ENCODE peak calls at places on chromosome 2, in eight cellular contexts. One of them, this sample, is unnamed.
A peak's percentile ranks its signal among the peaks of the same experiment; 100 is the strongest.

GRCh38 chr2:12778369-12778768 is 61.6 kb downstream of the TRIB2 start:
- DNase-seq in left colon: no peak
- DNase-seq in activated CD8-positive, alpha-beta memory T cell treated with anti-CD3 and anti-CD28 coated beads, Interleukin-2, amount 10 ng/mL, durations not matched to agents 7 days and 5 days: no peak
- DNase-seq in EL: no peak
- DNase-seq in activated naive CD4-positive, alpha-beta T cell: no peak
- DNase-seq in left lung: no peak
- DNase-seq in AG10803: no peak
- DNase-seq in ACHN: no peak
- DNase-seq in this sample: no peak

GRCh38 chr2:10981941-10982381 is 70.2 kb downstream of the KCNF1 start:
- DNase-seq in left colon: no peak
- DNase-seq in activated CD8-positive, alpha-beta memory T cell treated with anti-CD3 and anti-CD28 coated beads, Interleukin-2, amount 10 ng/mL, durations not matched to agents 7 days and 5 days: no peak
- DNase-seq in EL: no peak
- DNase-seq in activated naive CD4-positive, alpha-beta T cell: no peak
- DNase-seq in left lung: peak; percentile 47
- DNase-seq in AG10803: no peak
- DNase-seq in ACHN: no peak
- DNase-seq in this sample: no peak

GRCh38 chr2:101893676-101894381 is 97.9 kb upstream of the IL1R2 start:
- DNase-seq in left colon: no peak
- DNase-seq in activated CD8-positive, alpha-beta memory T cell treated with anti-CD3 and anti-CD28 coated beads, Interleukin-2, amount 10 ng/mL, durations not matched to agents 7 days and 5 days: no peak
- DNase-seq in EL: no peak
- DNase-seq in activated naive CD4-positive, alpha-beta T cell: no peak
- DNase-seq in left lung: no peak
- DNase-seq in AG10803: peak; percentile 38
- DNase-seq in ACHN: no peak
- DNase-seq in this sample: no peak

GRCh38 chr2:145350011-145350410 is 830.1 kb upstream of the ZEB2 start:
- DNase-seq in left colon: no peak
- DNase-seq in activated CD8-positive, alpha-beta memory T cell treated with anti-CD3 and anti-CD28 coated beads, Interleukin-2, amount 10 ng/mL, durations not matched to agents 7 days and 5 days: no peak
- DNase-seq in EL: peak; percentile 68
- DNase-seq in activated naive CD4-positive, alpha-beta T cell: no peak
- DNase-seq in left lung: no peak
- DNase-seq in AG10803: peak; percentile 70
- DNase-seq in ACHN: no peak
- DNase-seq in this sample: no peak

GRCh38 chr2:54081574-54081973 is 33.8 kb upstream of the ACYP2 start:
- DNase-seq in left colon: no peak
- DNase-seq in activated CD8-positive, alpha-beta memory T cell treated with anti-CD3 and anti-CD28 coated beads, Interleukin-2, amount 10 ng/mL, durations not matched to agents 7 days and 5 days: peak; percentile 92
- DNase-seq in EL: no peak
- DNase-seq in activated naive CD4-positive, alpha-beta T cell: no peak
- DNase-seq in left lung: no peak
- DNase-seq in AG10803: no peak
- DNase-seq in ACHN: no peak
- DNase-seq in this sample: no peak

GRCh38 chr2:134323777-134324176 is 69.9 kb downstream of the MGAT5 start:
- DNase-seq in left colon: no peak
- DNase-seq in activated CD8-positive, alpha-beta memory T cell treated with anti-CD3 and anti-CD28 coated beads, Interleukin-2, amount 10 ng/mL, durations not matched to agents 7 days and 5 days: no peak
- DNase-seq in EL: no peak
- DNase-seq in activated naive CD4-positive, alpha-beta T cell: no peak
- DNase-seq in left lung: no peak
- DNase-seq in AG10803: no peak
- DNase-seq in ACHN: no peak
- DNase-seq in this sample: no peak

GRCh38 chr2:37833420-37833819 is 91.7 kb upstream of the RMDN2 start:
- DNase-seq in left colon: no peak
- DNase-seq in activated CD8-positive, alpha-beta memory T cell treated with anti-CD3 and anti-CD28 coated beads, Interleukin-2, amount 10 ng/mL, durations not matched to agents 7 days and 5 days: no peak
- DNase-seq in EL: no peak
- DNase-seq in activated naive CD4-positive, alpha-beta T cell: no peak
- DNase-seq in left lung: no peak
- DNase-seq in AG10803: no peak
- DNase-seq in ACHN: no peak
- DNase-seq in this sample: no peak

GRCh38 chr2:15841776-15842554 is 98.4 kb upstream of the MYCN start:
- DNase-seq in left colon: no peak
- DNase-seq in activated CD8-positive, alpha-beta memory T cell treated with anti-CD3 and anti-CD28 coated beads, Interleukin-2, amount 10 ng/mL, durations not matched to agents 7 days and 5 days: no peak
- DNase-seq in EL: no peak
- DNase-seq in activated naive CD4-positive, alpha-beta T cell: no peak
- DNase-seq in left lung: no peak
- DNase-seq in AG10803: no peak
- DNase-seq in ACHN: no peak
- DNase-seq in this sample: no peak

GRCh38 chr2:224775638-224776037 is 59.5 kb upstream of the CCDC195 start:
- DNase-seq in left colon: peak; percentile 19
- DNase-seq in activated CD8-positive, alpha-beta memory T cell treated with anti-CD3 and anti-CD28 coated beads, Interleukin-2, amount 10 ng/mL, durations not matched to agents 7 days and 5 days: no peak
- DNase-seq in EL: no peak
- DNase-seq in activated naive CD4-positive, alpha-beta T cell: no peak
- DNase-seq in left lung: no peak
- DNase-seq in AG10803: no peak
- DNase-seq in ACHN: no peak
- DNase-seq in this sample: no peak

GRCh38 chr2:94986392-94986963 is 39.0 kb upstream of the MAL start:
- DNase-seq in left colon: peak; percentile 65
- DNase-seq in activated CD8-positive, alpha-beta memory T cell treated with anti-CD3 and anti-CD28 coated beads, Interleukin-2, amount 10 ng/mL, durations not matched to agents 7 days and 5 days: peak; percentile 59
- DNase-seq in EL: peak; percentile 62
- DNase-seq in activated naive CD4-positive, alpha-beta T cell: no peak
- DNase-seq in left lung: no peak
- DNase-seq in AG10803: peak; percentile 73
- DNase-seq in ACHN: peak; percentile 80
- DNase-seq in this sample: no peak